ENCODE peak calls at places on chromosomes 16 and 17, in ten cellular contexts. V, T, A, I, H, R, U, L, B and J are unnamed samples.

GRCh38 chr17:7314719-7315569 is at the start of gene GPS2:
- DNase-seq in V (peak), T (peak), A (peak), I (peak), H (peak), R (peak), U (peak), L (peak), B (peak), J (peak)

GRCh38 chr16:10614685-10615084 is 34.3 kb upstream of the EMP2 start:
- DNase-seq in V (no peak), T (no peak), A (no peak), I (no peak), H (no peak), R (no peak), U (no peak), L (no peak), B (no peak), J (no peak)

GRCh38 chr16:23651943-23652468 is 10.7 kb downstream of the DCTN5 start:
- DNase-seq in V (no peak), T (no peak), A (no peak), I (no peak), H (no peak), R (no peak), U (no peak), L (no peak), B (no peak), J (no peak)

GRCh38 chr17:77619851-77620250 is 338.7 kb upstream of the TNRC6C start:
- DNase-seq in V (no peak), T (no peak), A (no peak), I (no peak), H (no peak), R (peak), U (peak), L (no peak), B (no peak), J (no peak)

GRCh38 chr16:11497851-11498289 is 88.8 kb downstream of the LITAF start:
- DNase-seq in V (no peak), T (no peak), A (no peak), I (no peak), H (peak), R (no peak), U (peak), L (peak), B (peak), J (no peak)

GRCh38 chr17:20230924-20231323 is 221.8 kb downstream of the SPECC1 start:
- DNase-seq in V (no peak), T (no peak), A (no peak), I (no peak), H (no peak), R (no peak), U (no peak), L (no peak), B (no peak), J (no peak)

GRCh38 chr16:66265556-66266133 is 100.8 kb upstream of the CDH5 start:
- DNase-seq in V (no peak), T (no peak), A (no peak), I (no peak), H (no peak), R (peak), U (no peak), L (no peak), B (no peak), J (no peak)

GRCh38 chr17:78173025-78173715 is 4.8 kb downstream of the SYNGR2 start:
- DNase-seq in V (no peak), T (no peak), A (peak), I (no peak), H (no peak), R (no peak), U (no peak), L (no peak), B (no peak), J (no peak)

GRCh38 chr17:62950067-62950466 is 16.0 kb upstream of the TANC2 start:
- DNase-seq in V (no peak), T (no peak), A (peak), I (no peak), H (no peak), R (no peak), U (peak), L (peak), B (no peak), J (no peak)

GRCh38 chr17:82914375-82914774 is 74.6 kb upstream of the ZNF750 start:
- DNase-seq in V (peak), T (no peak), A (no peak), I (no peak), H (no peak), R (no peak), U (no peak), L (no peak), B (no peak), J (no peak)

GRCh38 chr16:11791144-11791828 is 5.8 kb downstream of the ZC3H7A start:
- DNase-seq in V (no peak), T (no peak), A (no peak), I (no peak), H (no peak), R (no peak), U (no peak), L (no peak), B (peak), J (no peak)

GRCh38 chr16:57510016-57510871 is 24.0 kb upstream of the DOK4 start:
- DNase-seq in V (no peak), T (peak), A (no peak), I (no peak), H (no peak), R (peak), U (no peak), L (no peak), B (no peak), J (no peak)

GRCh38 chr17:7929158-7930029 is at the start of gene KCNAB3:
- DNase-seq in V (peak), T (peak), A (peak), I (no peak), H (no peak), R (peak), U (peak), L (peak), B (no peak), J (no peak)

GRCh38 chr17:76968707-76969597 is 100.7 kb downstream of the MGAT5B start:
- DNase-seq in V (no peak), T (peak), A (peak), I (no peak), H (no peak), R (no peak), U (no peak), L (no peak), B (no peak), J (no peak)

GRCh38 chr17:35387496-35387895 is 14.1 kb upstream of the SLFN11 start:
- DNase-seq in V (no peak), T (no peak), A (no peak), I (no peak), H (no peak), R (no peak), U (no peak), L (no peak), B (no peak), J (no peak)

GRCh38 chr17:48051278-48051677 is 3.1 kb downstream of the NFE2L1 start:
- DNase-seq in V (no peak), T (no peak), A (no peak), I (no peak), H (no peak), R (peak), U (no peak), L (peak), B (no peak), J (peak)

GRCh38 chr16:80938035-80938927 is 68.4 kb downstream of the CMC2 start:
- DNase-seq in V (no peak), T (no peak), A (peak), I (no peak), H (peak), R (peak), U (peak), L (peak), B (no peak), J (no peak)

GRCh38 chr17:64130559-64131001 is 636 bp upstream of the ERN1 start:
- DNase-seq in V (no peak), T (no peak), A (peak), I (no peak), H (no peak), R (peak), U (peak), L (peak), B (no peak), J (peak)

GRCh38 chr16:20928774-20929411 is 28.3 kb downstream of the LYRM1 start:
- DNase-seq in V (no peak), T (no peak), A (no peak), I (no peak), H (no peak), R (no peak), U (no peak), L (no peak), B (no peak), J (no peak)

GRCh38 chr17:78558181-78558850 is 18.9 kb downstream of the DNAH17 start:
- DNase-seq in V (peak), T (peak), A (no peak), I (no peak), H (peak), R (no peak), U (no peak), L (no peak), B (peak), J (no peak)

GRCh38 chr16:4972938-4973587 is 14.9 kb downstream of the SEC14L5 start:
- DNase-seq in V (no peak), T (no peak), A (no peak), I (no peak), H (no peak), R (no peak), U (no peak), L (no peak), B (no peak), J (no peak)

DNA sequence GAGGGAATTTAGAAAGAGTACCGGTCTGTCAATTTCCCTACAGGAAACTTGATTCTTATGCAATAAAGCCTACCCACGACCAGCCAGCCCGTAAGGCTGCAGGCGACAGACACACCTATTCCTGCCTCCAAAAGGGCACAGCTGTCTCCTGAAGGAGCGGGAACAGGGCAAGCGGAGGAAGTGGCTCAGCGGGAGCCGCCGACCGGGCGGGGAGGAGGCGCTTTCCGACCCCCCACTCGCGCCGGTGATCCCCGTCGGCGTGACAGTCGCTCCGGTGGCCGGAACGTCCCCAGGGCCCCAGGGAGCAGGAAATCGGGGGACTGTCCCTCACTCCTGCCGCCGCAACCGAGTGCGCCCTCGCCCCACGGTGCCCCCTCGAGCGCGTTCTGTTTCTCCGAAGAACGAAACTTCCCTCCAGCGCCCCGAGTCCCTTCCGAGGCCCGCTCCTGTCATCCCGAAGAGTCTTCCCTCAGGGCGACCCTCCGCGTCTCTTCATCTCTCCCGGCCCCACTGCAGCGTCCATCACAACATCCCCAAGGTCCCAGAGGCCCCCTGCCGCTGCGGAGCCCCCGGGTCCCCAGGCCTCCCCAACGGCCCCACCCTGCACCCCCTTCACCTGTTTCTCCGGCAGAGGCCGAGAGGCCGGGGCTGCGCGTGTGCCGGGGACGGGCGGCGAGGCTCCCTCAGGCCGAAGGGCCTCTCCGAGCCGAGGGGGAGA is 420 bp downstream of the STAT3 start:
- DNase-seq in V (no peak), T (peak), A (peak), I (no peak), H (no peak), R (peak), U (no peak), L (peak), B (no peak), J (peak)
- TF ChIP-seq POLR2A in V (no peak), T (no peak), A (no peak), I (peak), H (no peak), R (peak), U (no peak), L (no peak), B (no peak), J (no peak)

GRCh38 chr16:48359983-48360382 is 25.2 kb downstream of the SIAH1 start:
- DNase-seq in V (no peak), T (no peak), A (no peak), I (no peak), H (no peak), R (no peak), U (no peak), L (no peak), B (no peak), J (no peak)
- TF ChIP-seq CTCF in V (no peak), T (no peak), A (no peak), I (no peak), H (no peak), R (no peak), U (no peak), L (no peak), B (no peak), J (no peak)

GRCh38 chr16:1225051-1225451 is at the start of gene TPSG1:
- DNase-seq in V (no peak), T (no peak), A (peak), I (no peak), H (no peak), R (no peak), U (no peak), L (no peak), B (no peak), J (no peak)
- TF ChIP-seq POLR2A in V (no peak), T (no peak), A (no peak), I (no peak), H (no peak), R (no peak), U (no peak), L (no peak), B (no peak), J (no peak)

GRCh38 chr16:55120408-55120807 is 189.7 kb downstream of the IRX5 start:
- DNase-seq in V (no peak), T (no peak), A (no peak), I (no peak), H (no peak), R (no peak), U (no peak), L (no peak), B (peak), J (no peak)
- TF ChIP-seq CTCF in V (no peak), T (no peak), A (no peak), I (no peak), H (peak), R (no peak), U (no peak), L (no peak), B (peak), J (no peak)

GRCh38 chr16:31260136-31260931 is 559 bp downstream of the ITGAM start:
- DNase-seq in V (no peak), T (no peak), A (no peak), I (no peak), H (no peak), R (no peak), U (no peak), L (no peak), B (no peak), J (no peak)

GRCh38 chr16:31267332-31268032 is 7.7 kb downstream of the ITGAM start:
- DNase-seq in V (no peak), T (no peak), A (no peak), I (no peak), H (no peak), R (no peak), U (no peak), L (no peak), B (no peak), J (no peak)

GRCh38 chr16:31258366-31258765 is 1.4 kb upstream of the ITGAM start:
- DNase-seq in V (no peak), T (no peak), A (no peak), I (no peak), H (no peak), R (no peak), U (no peak), L (no peak), B (no peak), J (no peak)

GRCh38 chr16:31265329-31266245 is 5.8 kb downstream of the ITGAM start:
- DNase-seq in V (peak), T (no peak), A (no peak), I (no peak), H (no peak), R (peak), U (peak), L (no peak), B (no peak), J (peak)

GRCh38 chr16:31262084-31262483 is 2.3 kb downstream of the ITGAM start:
- DNase-seq in V (no peak), T (no peak), A (no peak), I (no peak), H (no peak), R (no peak), U (no peak), L (no peak), B (no peak), J (no peak)
- TF ChIP-seq POLR2A in V (no peak), T (no peak), A (no peak), I (no peak), H (no peak), R (no peak), U (no peak), L (no peak), B (no peak), J (no peak)